ENCODE peak calls at places on chromosomes 7 and 10, in ten cellular contexts. One of them, this sample, is unnamed.

GRCh38 chr10:71767420-71768035 is 5.8 kb downstream of the VSIR start:
- DNase-seq in HEK293T: no peak
- DNase-seq in stimulated activated CD4-positive, alpha-beta T cell treated with anti-CD3 and anti-CD28 coated beads, Interleukin-4, amount 100 ng/mL, for 48 hours: no peak
- DNase-seq in AG04450: no peak
- DNase-seq in PC-3: peak; percentile 58
- DNase-seq in mesendoderm: no peak
- DNase-seq in putamen: no peak
- DNase-seq in EL: peak; percentile 81
- DNase-seq in NCI-H1436: no peak
- DNase-seq in ACHN: no peak
- DNase-seq in this sample: no peak

GRCh38 chr10:58412502-58412961 is 27.3 kb downstream of the TFAM start:
- DNase-seq in ACHN: peak; percentile 8
- DNase-seq in PC-3: peak; percentile 58
- DNase-seq in NCI-H1436: no peak
- DNase-seq in EL: peak; percentile 94
- DNase-seq in AG04450: peak; percentile 26
- DNase-seq in HEK293T: no peak
- DNase-seq in stimulated activated CD4-positive, alpha-beta T cell treated with anti-CD3 and anti-CD28 coated beads, Interleukin-4, amount 100 ng/mL, for 48 hours: no peak
- DNase-seq in mesendoderm: peak; percentile 80
- DNase-seq in putamen: no peak
- DNase-seq in this sample: no peak

GRCh38 chr7:148433521-148434180 is 156.9 kb upstream of the C7orf33 start:
- DNase-seq in AG04450: no peak
- DNase-seq in ACHN: no peak
- DNase-seq in EL: no peak
- DNase-seq in PC-3: no peak
- DNase-seq in NCI-H1436: no peak
- DNase-seq in mesendoderm: no peak
- DNase-seq in HEK293T: no peak
- DNase-seq in stimulated activated CD4-positive, alpha-beta T cell treated with anti-CD3 and anti-CD28 coated beads, Interleukin-4, amount 100 ng/mL, for 48 hours: no peak
- DNase-seq in putamen: no peak
- DNase-seq in this sample: no peak

GRCh38 chr7:20440472-20441105 is 109.9 kb downstream of the ITGB8 start:
- DNase-seq in mesendoderm: peak; percentile 83
- DNase-seq in putamen: no peak
- DNase-seq in EL: peak; percentile 22
- DNase-seq in HEK293T: peak; percentile 19
- DNase-seq in PC-3: peak; percentile 65
- DNase-seq in AG04450: peak; percentile 20
- DNase-seq in stimulated activated CD4-positive, alpha-beta T cell treated with anti-CD3 and anti-CD28 coated beads, Interleukin-4, amount 100 ng/mL, for 48 hours: peak; percentile 2
- DNase-seq in ACHN: peak; percentile 46
- DNase-seq in NCI-H1436: no peak
- DNase-seq in this sample: no peak

GRCh38 chr10:131808370-131808930 is 92.4 kb upstream of the PPP2R2D start:
- DNase-seq in mesendoderm: no peak
- DNase-seq in HEK293T: no peak
- DNase-seq in putamen: no peak
- DNase-seq in ACHN: no peak
- DNase-seq in stimulated activated CD4-positive, alpha-beta T cell treated with anti-CD3 and anti-CD28 coated beads, Interleukin-4, amount 100 ng/mL, for 48 hours: no peak
- DNase-seq in AG04450: no peak
- DNase-seq in NCI-H1436: no peak
- DNase-seq in EL: no peak
- DNase-seq in PC-3: no peak
- DNase-seq in this sample: no peak

GRCh38 chr7:26147030-26147429 is 5.0 kb upstream of the NFE2L3 start:
- DNase-seq in ACHN: no peak
- DNase-seq in AG04450: no peak
- DNase-seq in mesendoderm: no peak
- DNase-seq in HEK293T: no peak
- DNase-seq in EL: no peak
- DNase-seq in PC-3: no peak
- DNase-seq in NCI-H1436: no peak
- DNase-seq in putamen: no peak
- DNase-seq in stimulated activated CD4-positive, alpha-beta T cell treated with anti-CD3 and anti-CD28 coated beads, Interleukin-4, amount 100 ng/mL, for 48 hours: no peak
- DNase-seq in this sample: no peak

GRCh38 chr7:96397936-96398596 is 76.2 kb upstream of the SLC25A13 start:
- DNase-seq in EL: peak; percentile 16
- DNase-seq in NCI-H1436: no peak
- DNase-seq in ACHN: no peak
- DNase-seq in AG04450: no peak
- DNase-seq in stimulated activated CD4-positive, alpha-beta T cell treated with anti-CD3 and anti-CD28 coated beads, Interleukin-4, amount 100 ng/mL, for 48 hours: no peak
- DNase-seq in mesendoderm: peak; percentile 35
- DNase-seq in HEK293T: no peak
- DNase-seq in PC-3: no peak
- DNase-seq in putamen: no peak
- DNase-seq in this sample: no peak

GRCh38 chr10:103613616-103614015 is 120.1 kb downstream of the NEURL1 start:
- DNase-seq in mesendoderm: no peak
- DNase-seq in putamen: no peak
- DNase-seq in ACHN: no peak
- DNase-seq in PC-3: no peak
- DNase-seq in NCI-H1436: no peak
- DNase-seq in HEK293T: no peak
- DNase-seq in AG04450: no peak
- DNase-seq in EL: no peak
- DNase-seq in stimulated activated CD4-positive, alpha-beta T cell treated with anti-CD3 and anti-CD28 coated beads, Interleukin-4, amount 100 ng/mL, for 48 hours: no peak
- DNase-seq in this sample: no peak

GRCh38 chr10:29443745-29444523 is 155.1 kb downstream of the LYZL1 start:
- DNase-seq in stimulated activated CD4-positive, alpha-beta T cell treated with anti-CD3 and anti-CD28 coated beads, Interleukin-4, amount 100 ng/mL, for 48 hours: no peak
- DNase-seq in AG04450: no peak
- DNase-seq in PC-3: no peak
- DNase-seq in EL: peak; percentile 36
- DNase-seq in putamen: no peak
- DNase-seq in NCI-H1436: peak; percentile 61
- DNase-seq in HEK293T: no peak
- DNase-seq in mesendoderm: peak; percentile 18
- DNase-seq in ACHN: no peak
- DNase-seq in this sample: no peak

GRCh38 chr10:96618648-96619047 is 31.8 kb upstream of the TM9SF3 start:
- DNase-seq in HEK293T: no peak
- DNase-seq in NCI-H1436: no peak
- DNase-seq in putamen: peak; percentile 45
- DNase-seq in mesendoderm: no peak
- DNase-seq in EL: no peak
- DNase-seq in ACHN: no peak
- DNase-seq in stimulated activated CD4-positive, alpha-beta T cell treated with anti-CD3 and anti-CD28 coated beads, Interleukin-4, amount 100 ng/mL, for 48 hours: no peak
- DNase-seq in AG04450: no peak
- DNase-seq in PC-3: no peak
- DNase-seq in this sample: no peak

GRCh38 chr10:104435822-104436221 is 82.2 kb downstream of the CFAP58 start:
- DNase-seq in ACHN: no peak
- DNase-seq in mesendoderm: no peak
- DNase-seq in NCI-H1436: no peak
- DNase-seq in EL: peak; percentile 89
- DNase-seq in putamen: no peak
- DNase-seq in HEK293T: no peak
- DNase-seq in stimulated activated CD4-positive, alpha-beta T cell treated with anti-CD3 and anti-CD28 coated beads, Interleukin-4, amount 100 ng/mL, for 48 hours: no peak
- DNase-seq in PC-3: no peak
- DNase-seq in AG04450: no peak
- DNase-seq in this sample: no peak

GRCh38 chr7:115329006-115329405 is 407.1 kb downstream of the MDFIC start:
- DNase-seq in stimulated activated CD4-positive, alpha-beta T cell treated with anti-CD3 and anti-CD28 coated beads, Interleukin-4, amount 100 ng/mL, for 48 hours: no peak
- DNase-seq in putamen: no peak
- DNase-seq in EL: no peak
- DNase-seq in PC-3: no peak
- DNase-seq in mesendoderm: no peak
- DNase-seq in ACHN: no peak
- DNase-seq in HEK293T: no peak
- DNase-seq in NCI-H1436: no peak
- DNase-seq in AG04450: no peak
- DNase-seq in this sample: no peak

GRCh38 chr10:15262036-15262713 is 93.7 kb upstream of the NMT2 start:
- DNase-seq in AG04450: no peak
- DNase-seq in mesendoderm: no peak
- DNase-seq in PC-3: peak; percentile 7
- DNase-seq in putamen: peak; percentile 57
- DNase-seq in HEK293T: peak; percentile 29
- DNase-seq in NCI-H1436: no peak
- DNase-seq in ACHN: peak; percentile 11
- DNase-seq in stimulated activated CD4-positive, alpha-beta T cell treated with anti-CD3 and anti-CD28 coated beads, Interleukin-4, amount 100 ng/mL, for 48 hours: no peak
- DNase-seq in EL: no peak
- DNase-seq in this sample: no peak

GRCh38 chr7:98870071-98870651 is 347 bp upstream of the TMEM130 start:
- DNase-seq in AG04450: no peak
- DNase-seq in ACHN: peak; percentile 82
- DNase-seq in NCI-H1436: peak; percentile 95
- DNase-seq in PC-3: peak; percentile 27
- DNase-seq in putamen: peak; percentile 81
- DNase-seq in mesendoderm: peak; percentile 60
- DNase-seq in EL: peak; percentile 66
- DNase-seq in stimulated activated CD4-positive, alpha-beta T cell treated with anti-CD3 and anti-CD28 coated beads, Interleukin-4, amount 100 ng/mL, for 48 hours: peak; percentile 54
- DNase-seq in HEK293T: peak; percentile 51
- DNase-seq in this sample: peak; percentile 44

GRCh38 chr10:45308707-45309106 is 6.7 kb downstream of the OR13A1 start:
- DNase-seq in PC-3: peak; percentile 50
- DNase-seq in putamen: no peak
- DNase-seq in NCI-H1436: no peak
- DNase-seq in EL: no peak
- DNase-seq in stimulated activated CD4-positive, alpha-beta T cell treated with anti-CD3 and anti-CD28 coated beads, Interleukin-4, amount 100 ng/mL, for 48 hours: no peak
- DNase-seq in ACHN: peak; percentile 32
- DNase-seq in HEK293T: no peak
- DNase-seq in mesendoderm: peak; percentile 37
- DNase-seq in AG04450: no peak
- DNase-seq in this sample: no peak

GRCh38 chr7:1535695-1536094 is 5.2 kb downstream of the MAFK start:
- DNase-seq in stimulated activated CD4-positive, alpha-beta T cell treated with anti-CD3 and anti-CD28 coated beads, Interleukin-4, amount 100 ng/mL, for 48 hours: no peak
- DNase-seq in HEK293T: no peak
- DNase-seq in ACHN: no peak
- DNase-seq in mesendoderm: no peak
- DNase-seq in NCI-H1436: no peak
- DNase-seq in putamen: no peak
- DNase-seq in PC-3: no peak
- DNase-seq in EL: no peak
- DNase-seq in AG04450: no peak
- DNase-seq in this sample: no peak

GRCh38 chr10:18959369-18959768 is 89.2 kb upstream of the MALRD1 start:
- DNase-seq in mesendoderm: no peak
- DNase-seq in HEK293T: no peak
- DNase-seq in EL: no peak
- DNase-seq in ACHN: no peak
- DNase-seq in putamen: no peak
- DNase-seq in NCI-H1436: no peak
- DNase-seq in stimulated activated CD4-positive, alpha-beta T cell treated with anti-CD3 and anti-CD28 coated beads, Interleukin-4, amount 100 ng/mL, for 48 hours: no peak
- DNase-seq in PC-3: no peak
- DNase-seq in AG04450: no peak
- DNase-seq in this sample: no peak

GRCh38 chr10:108894402-108895301 is 1028.7 kb downstream of the XPNPEP1 start:
- DNase-seq in putamen: no peak
- DNase-seq in PC-3: no peak
- DNase-seq in ACHN: no peak
- DNase-seq in mesendoderm: no peak
- DNase-seq in EL: no peak
- DNase-seq in AG04450: no peak
- DNase-seq in stimulated activated CD4-positive, alpha-beta T cell treated with anti-CD3 and anti-CD28 coated beads, Interleukin-4, amount 100 ng/mL, for 48 hours: no peak
- DNase-seq in NCI-H1436: no peak
- DNase-seq in HEK293T: no peak
- DNase-seq in this sample: no peak

GRCh38 chr10:101770331-101771215 is 5.3 kb downstream of the FGF8 start:
- DNase-seq in EL: no peak
- DNase-seq in AG04450: no peak
- DNase-seq in putamen: no peak
- DNase-seq in stimulated activated CD4-positive, alpha-beta T cell treated with anti-CD3 and anti-CD28 coated beads, Interleukin-4, amount 100 ng/mL, for 48 hours: no peak
- DNase-seq in PC-3: no peak
- DNase-seq in mesendoderm: no peak
- DNase-seq in NCI-H1436: no peak
- DNase-seq in HEK293T: no peak
- DNase-seq in ACHN: no peak
- DNase-seq in this sample: no peak

GRCh38 chr10:5291501-5292195 is 73.1 kb upstream of the UCN3 start:
- DNase-seq in mesendoderm: peak; percentile 28
- DNase-seq in NCI-H1436: peak; percentile 56
- DNase-seq in putamen: no peak
- DNase-seq in HEK293T: no peak
- DNase-seq in stimulated activated CD4-positive, alpha-beta T cell treated with anti-CD3 and anti-CD28 coated beads, Interleukin-4, amount 100 ng/mL, for 48 hours: peak; percentile 41
- DNase-seq in EL: peak; percentile 88
- DNase-seq in ACHN: no peak
- DNase-seq in AG04450: peak; percentile 8
- DNase-seq in PC-3: peak; percentile 67
- DNase-seq in this sample: peak; percentile 91

GRCh38 chr7:154587812-154588211 is 415.1 kb downstream of the PAXIP1 start:
- DNase-seq in putamen: no peak
- DNase-seq in stimulated activated CD4-positive, alpha-beta T cell treated with anti-CD3 and anti-CD28 coated beads, Interleukin-4, amount 100 ng/mL, for 48 hours: no peak
- DNase-seq in HEK293T: peak; percentile 4
- DNase-seq in NCI-H1436: peak; percentile 92
- DNase-seq in mesendoderm: no peak
- DNase-seq in ACHN: no peak
- DNase-seq in EL: no peak
- DNase-seq in PC-3: no peak
- DNase-seq in AG04450: no peak
- DNase-seq in this sample: no peak

GRCh38 chr10:110067960-110068770 is 60.4 kb downstream of the ADD3 start:
- DNase-seq in putamen: no peak
- DNase-seq in stimulated activated CD4-positive, alpha-beta T cell treated with anti-CD3 and anti-CD28 coated beads, Interleukin-4, amount 100 ng/mL, for 48 hours: no peak
- DNase-seq in PC-3: no peak
- DNase-seq in AG04450: no peak
- DNase-seq in mesendoderm: peak; percentile 83
- DNase-seq in ACHN: no peak
- DNase-seq in HEK293T: peak; percentile 13
- DNase-seq in NCI-H1436: no peak
- DNase-seq in EL: no peak
- DNase-seq in this sample: no peak

GRCh38 chr7:82624337-82624736 is 180.8 kb upstream of the CACNA2D1 start:
- DNase-seq in ACHN: no peak
- DNase-seq in putamen: no peak
- DNase-seq in stimulated activated CD4-positive, alpha-beta T cell treated with anti-CD3 and anti-CD28 coated beads, Interleukin-4, amount 100 ng/mL, for 48 hours: no peak
- DNase-seq in PC-3: peak; percentile 6
- DNase-seq in NCI-H1436: no peak
- DNase-seq in EL: peak; percentile 91
- DNase-seq in mesendoderm: no peak
- DNase-seq in HEK293T: no peak
- DNase-seq in AG04450: peak; percentile 74
- DNase-seq in this sample: no peak

GRCh38 chr10:89846276-89846630 is 144.9 kb downstream of the KIF20B start:
- DNase-seq in AG04450: no peak
- DNase-seq in ACHN: no peak
- DNase-seq in PC-3: no peak
- DNase-seq in EL: no peak
- DNase-seq in putamen: no peak
- DNase-seq in stimulated activated CD4-positive, alpha-beta T cell treated with anti-CD3 and anti-CD28 coated beads, Interleukin-4, amount 100 ng/mL, for 48 hours: no peak
- DNase-seq in NCI-H1436: no peak
- DNase-seq in mesendoderm: no peak
- DNase-seq in HEK293T: no peak
- DNase-seq in this sample: no peak